ENCODE peak calls at places on chromosomes 2 and 18, in seven cellular contexts. One of them, this sample, is unnamed.

GRCh38 chr2:9627310-9627709 is 3.5 kb downstream of the YWHAQ start:
- DNase-seq in SK-N-SH: no peak
- DNase-seq in K562: no peak
- DNase-seq in HepG2: no peak
- DNase-seq in GM12878: no peak
- DNase-seq in H1: no peak
- DNase-seq in HCT116: no peak
- DNase-seq in this sample: no peak

GRCh38 chr2:164710252-164710633 is 89.0 kb upstream of the GRB14 start:
- DNase-seq in HCT116: no peak
- DNase-seq in GM12878: no peak
- DNase-seq in HepG2: peak
- DNase-seq in SK-N-SH: no peak
- DNase-seq in H1: no peak
- DNase-seq in K562: no peak
- DNase-seq in this sample: no peak

GRCh38 chr18:31325051-31325450 is 7.1 kb downstream of the DSG1 start:
- DNase-seq in K562: no peak
- DNase-seq in HepG2: no peak
- DNase-seq in H1: no peak
- DNase-seq in HCT116: no peak
- DNase-seq in SK-N-SH: no peak
- DNase-seq in GM12878: no peak
- DNase-seq in this sample: no peak

GRCh38 chr2:9412756-9413155 is 10.6 kb downstream of the ITGB1BP1 start:
- DNase-seq in HCT116: no peak
- DNase-seq in HepG2: no peak
- DNase-seq in GM12878: no peak
- DNase-seq in K562: no peak
- DNase-seq in H1: no peak
- DNase-seq in SK-N-SH: no peak
- DNase-seq in this sample: no peak

GRCh38 chr2:105071379-105071778 is 33.5 kb downstream of the MRPS9 start:
- DNase-seq in SK-N-SH: no peak
- DNase-seq in GM12878: no peak
- DNase-seq in HepG2: no peak
- DNase-seq in K562: no peak
- DNase-seq in H1: no peak
- DNase-seq in HCT116: no peak
- DNase-seq in this sample: no peak

GRCh38 chr2:199704358-199705238 is 146.4 kb downstream of the FTCDNL1 start:
- DNase-seq in GM12878: no peak
- DNase-seq in SK-N-SH: no peak
- DNase-seq in H1: peak
- DNase-seq in HepG2: peak
- DNase-seq in HCT116: peak
- DNase-seq in K562: peak
- DNase-seq in this sample: peak

GRCh38 chr18:8654482-8655451 is 45.5 kb downstream of the RAB12 start:
- DNase-seq in SK-N-SH: peak
- DNase-seq in H1: no peak
- DNase-seq in HCT116: no peak
- DNase-seq in GM12878: no peak
- DNase-seq in HepG2: no peak
- DNase-seq in K562: peak
- DNase-seq in this sample: peak

GRCh38 chr2:232075859-232076258 is 114.3 kb downstream of the DIS3L2 start:
- DNase-seq in SK-N-SH: no peak
- DNase-seq in HCT116: no peak
- DNase-seq in H1: no peak
- DNase-seq in HepG2: no peak
- DNase-seq in K562: no peak
- DNase-seq in GM12878: no peak
- DNase-seq in this sample: no peak

GRCh38 chr2:204982303-204982702 is 437.0 kb downstream of the PARD3B start:
- DNase-seq in H1: no peak
- DNase-seq in GM12878: no peak
- DNase-seq in K562: peak
- DNase-seq in SK-N-SH: no peak
- DNase-seq in HepG2: no peak
- DNase-seq in HCT116: no peak
- DNase-seq in this sample: no peak

GRCh38 chr2:101362316-101362715 is 25.0 kb downstream of the CREG2 start:
- DNase-seq in SK-N-SH: no peak
- DNase-seq in K562: no peak
- DNase-seq in HCT116: no peak
- DNase-seq in GM12878: no peak
- DNase-seq in H1: no peak
- DNase-seq in HepG2: no peak
- DNase-seq in this sample: no peak

GRCh38 chr2:228352048-228352447 is 170.6 kb upstream of the SPHKAP start:
- DNase-seq in HCT116: no peak
- DNase-seq in H1: no peak
- DNase-seq in SK-N-SH: no peak
- DNase-seq in HepG2: no peak
- DNase-seq in K562: no peak
- DNase-seq in GM12878: no peak
- DNase-seq in this sample: no peak

GRCh38 chr2:232533944-232534710 is 5.4 kb upstream of the CHRNG start:
- DNase-seq in HepG2: no peak
- DNase-seq in HCT116: no peak
- DNase-seq in K562: no peak
- DNase-seq in SK-N-SH: no peak
- DNase-seq in GM12878: no peak
- DNase-seq in H1: no peak
- DNase-seq in this sample: no peak

GRCh38 chr2:37610638-37611289 is 60.7 kb downstream of the CDC42EP3 start:
- DNase-seq in HCT116: no peak
- DNase-seq in SK-N-SH: no peak
- DNase-seq in H1: no peak
- DNase-seq in GM12878: no peak
- DNase-seq in K562: no peak
- DNase-seq in HepG2: no peak
- DNase-seq in this sample: no peak

GRCh38 chr2:11187083-11187619 is 31.9 kb downstream of the SLC66A3 start:
- DNase-seq in K562: no peak
- DNase-seq in HCT116: peak
- DNase-seq in SK-N-SH: no peak
- DNase-seq in GM12878: no peak
- DNase-seq in H1: no peak
- DNase-seq in HepG2: no peak
- DNase-seq in this sample: no peak

GRCh38 chr18:48814490-48815181 is 136.1 kb downstream of the SMAD7 start:
- DNase-seq in H1: peak
- DNase-seq in HCT116: no peak
- DNase-seq in SK-N-SH: no peak
- DNase-seq in K562: no peak
- DNase-seq in HepG2: no peak
- DNase-seq in GM12878: no peak
- DNase-seq in this sample: no peak

GRCh38 chr2:180056367-180057118 is 49.4 kb upstream of the CWC22 start:
- DNase-seq in H1: no peak
- DNase-seq in SK-N-SH: no peak
- DNase-seq in HepG2: no peak
- DNase-seq in GM12878: no peak
- DNase-seq in HCT116: no peak
- DNase-seq in K562: no peak
- DNase-seq in this sample: no peak

GRCh38 chr2:41836944-41837343 is 210.9 kb upstream of the PKDCC start:
- DNase-seq in HepG2: no peak
- DNase-seq in K562: peak
- DNase-seq in HCT116: peak
- DNase-seq in H1: peak
- DNase-seq in GM12878: no peak
- DNase-seq in SK-N-SH: no peak
- DNase-seq in this sample: peak

GRCh38 chr2:136246086-136246669 is 128.2 kb upstream of the CXCR4 start:
- DNase-seq in GM12878: peak
- DNase-seq in H1: peak
- DNase-seq in SK-N-SH: peak
- DNase-seq in HCT116: peak
- DNase-seq in HepG2: peak
- DNase-seq in K562: no peak
- DNase-seq in this sample: no peak

GRCh38 chr2:164554487-164554886 is 66.8 kb downstream of the GRB14 start:
- DNase-seq in SK-N-SH: no peak
- DNase-seq in HCT116: no peak
- DNase-seq in K562: no peak
- DNase-seq in GM12878: no peak
- DNase-seq in HepG2: peak
- DNase-seq in H1: no peak
- DNase-seq in this sample: no peak

GRCh38 chr2:214244847-214245246 is 166.0 kb upstream of the VWC2L start:
- DNase-seq in GM12878: no peak
- DNase-seq in HCT116: no peak
- DNase-seq in HepG2: no peak
- DNase-seq in SK-N-SH: no peak
- DNase-seq in H1: no peak
- DNase-seq in K562: no peak
- DNase-seq in this sample: no peak

GRCh38 chr2:121858406-121858805 is 103.0 kb downstream of the TSN start:
- DNase-seq in K562: no peak
- DNase-seq in SK-N-SH: no peak
- DNase-seq in GM12878: no peak
- DNase-seq in HepG2: no peak
- DNase-seq in H1: no peak
- DNase-seq in HCT116: no peak
- DNase-seq in this sample: no peak

GRCh38 chr2:63049291-63050185 is 1.1 kb upstream of the OTX1 start:
- DNase-seq in GM12878: no peak
- DNase-seq in HCT116: no peak
- DNase-seq in HepG2: no peak
- DNase-seq in K562: no peak
- DNase-seq in SK-N-SH: peak
- DNase-seq in H1: peak
- DNase-seq in this sample: no peak

GRCh38 chr18:58640891-58641610 is 12.2 kb upstream of the ALPK2 start:
- DNase-seq in HCT116: no peak
- DNase-seq in SK-N-SH: no peak
- DNase-seq in GM12878: no peak
- DNase-seq in K562: no peak
- DNase-seq in HepG2: no peak
- DNase-seq in H1: no peak
- DNase-seq in this sample: no peak

GRCh38 chr2:102301867-102302362 is 9.4 kb upstream of the IL1RL1 start:
- DNase-seq in SK-N-SH: no peak
- DNase-seq in H1: peak
- DNase-seq in HCT116: peak
- DNase-seq in HepG2: no peak
- DNase-seq in GM12878: peak
- DNase-seq in K562: no peak
- DNase-seq in this sample: no peak

GRCh38 chr2:127721311-127721977 is 20.1 kb downstream of the SFT2D3 start:
- DNase-seq in GM12878: no peak
- DNase-seq in SK-N-SH: no peak
- DNase-seq in K562: no peak
- DNase-seq in H1: no peak
- DNase-seq in HCT116: no peak
- DNase-seq in HepG2: no peak
- DNase-seq in this sample: no peak

GRCh38 chr2:132668189-132668833 is 1.7 kb downstream of the LYPD1 start:
- DNase-seq in K562: no peak
- DNase-seq in GM12878: no peak
- DNase-seq in HCT116: no peak
- DNase-seq in H1: peak
- DNase-seq in HepG2: no peak
- DNase-seq in SK-N-SH: peak
- DNase-seq in this sample: no peak

DNA sequence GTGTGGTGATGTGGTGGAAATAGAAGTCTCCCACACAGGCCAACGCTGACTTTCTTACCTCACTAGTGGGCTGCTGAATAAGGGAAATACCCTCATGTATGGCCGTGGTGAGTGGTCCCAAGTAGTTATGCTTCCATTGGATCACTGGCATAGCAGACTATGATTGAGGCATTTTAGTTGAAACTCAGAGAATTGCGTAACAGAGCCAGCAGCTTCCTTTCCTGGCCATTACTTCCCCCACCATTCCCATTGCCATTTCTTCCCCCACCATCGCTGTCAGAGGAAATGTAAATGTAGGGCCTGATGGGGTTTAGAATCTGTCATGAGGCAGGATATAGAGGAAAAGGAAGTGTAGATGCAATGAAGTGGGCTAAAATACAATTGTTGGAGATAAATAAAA is 209.5 kb downstream of the KCNH7 start:
- DNase-seq in HepG2: no peak
- DNase-seq in K562: no peak
- DNase-seq in H1: no peak
- DNase-seq in HCT116: no peak
- DNase-seq in SK-N-SH: no peak
- DNase-seq in GM12878: no peak
- DNase-seq in this sample: no peak
- TF ChIP-seq JUND in HepG2: no peak
- TF ChIP-seq JUND in K562: no peak
- TF ChIP-seq JUND in H1: no peak
- TF ChIP-seq JUND in HCT116: no peak
- TF ChIP-seq JUND in SK-N-SH: no peak
- TF ChIP-seq JUND in GM12878: no peak
- TF ChIP-seq JUND in this sample: no peak

GRCh38 chr2:99653433-99653832 is 163.6 kb upstream of the REV1 start:
- DNase-seq in GM12878: no peak
- DNase-seq in SK-N-SH: no peak
- DNase-seq in HepG2: no peak
- DNase-seq in K562: no peak
- DNase-seq in H1: no peak
- DNase-seq in HCT116: no peak
- DNase-seq in this sample: no peak
- TF ChIP-seq JUND in GM12878: no peak
- TF ChIP-seq JUND in SK-N-SH: no peak
- TF ChIP-seq JUND in HepG2: no peak
- TF ChIP-seq JUND in K562: no peak
- TF ChIP-seq JUND in H1: no peak
- TF ChIP-seq JUND in HCT116: no peak
- TF ChIP-seq JUND in this sample: no peak

GRCh38 chr2:172552547-172553291 is 3.2 kb upstream of the PDK1 start:
- DNase-seq in HCT116: no peak
- DNase-seq in GM12878: no peak
- DNase-seq in H1: no peak
- DNase-seq in HepG2: no peak
- DNase-seq in SK-N-SH: no peak
- DNase-seq in K562: peak
- DNase-seq in this sample: no peak
- TF ChIP-seq JUND in HCT116: peak
- TF ChIP-seq JUND in GM12878: no peak
- TF ChIP-seq JUND in H1: no peak
- TF ChIP-seq JUND in HepG2: no peak
- TF ChIP-seq JUND in SK-N-SH: peak
- TF ChIP-seq JUND in K562: peak
- TF ChIP-seq JUND in this sample: no peak

GRCh38 chr2:186822323-186822722 is 26.6 kb downstream of the ZSWIM2 start:
- DNase-seq in SK-N-SH: no peak
- DNase-seq in GM12878: no peak
- DNase-seq in HCT116: no peak
- DNase-seq in HepG2: no peak
- DNase-seq in H1: no peak
- DNase-seq in K562: no peak
- DNase-seq in this sample: no peak

DNA sequence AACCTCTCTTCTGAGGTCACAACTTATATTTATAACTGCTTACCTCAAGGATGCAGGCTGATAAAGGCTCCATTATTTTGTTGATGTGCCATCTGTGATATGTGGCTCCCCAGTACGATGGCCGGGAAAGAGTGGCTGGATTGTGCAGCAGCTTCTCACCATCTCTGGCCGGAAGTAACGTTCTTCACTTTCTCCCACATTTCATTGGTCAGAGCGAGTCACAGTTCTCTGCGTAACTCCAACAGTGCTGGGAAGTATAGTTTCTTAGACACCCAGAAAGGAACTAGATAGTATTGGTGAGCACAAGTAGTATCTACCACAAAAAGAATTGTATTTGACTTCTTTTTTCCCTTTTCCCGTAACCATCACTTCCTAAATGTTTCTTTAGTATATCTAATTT is 28.7 kb downstream of the ZSWIM2 start:
- DNase-seq in HCT116: no peak
- DNase-seq in H1: no peak
- DNase-seq in SK-N-SH: no peak
- DNase-seq in HepG2: no peak
- DNase-seq in GM12878: no peak
- DNase-seq in K562: no peak
- DNase-seq in this sample: no peak
- TF ChIP-seq JUND in HCT116: no peak
- TF ChIP-seq JUND in H1: no peak
- TF ChIP-seq JUND in SK-N-SH: no peak
- TF ChIP-seq JUND in HepG2: no peak
- TF ChIP-seq JUND in GM12878: no peak
- TF ChIP-seq JUND in K562: no peak
- TF ChIP-seq JUND in this sample: no peak